ENCODE peak calls at places on chromosomes 5 and 9, in ten cellular contexts. One of them, this sample, is unnamed.

GRCh38 chr5:125160787-125161502 is 414.5 kb upstream of the ZNF608 start:
- DNase-seq in heart right ventricle: no peak
- DNase-seq in tibial artery: no peak
- DNase-seq in AG04449: no peak
- DNase-seq in AG10803: no peak
- DNase-seq in WERI-Rb-1: peak; percentile 96
- DNase-seq in lower leg skin: no peak
- DNase-seq in cardiac muscle cell: peak; percentile 76
- DNase-seq in epithelial cell of esophagus: no peak
- DNase-seq in heart left ventricle: no peak
- DNase-seq in this sample: peak; percentile 16

GRCh38 chr9:113863345-113863744 is 12.8 kb upstream of the ZNF618 start:
- DNase-seq in heart right ventricle: no peak
- DNase-seq in tibial artery: no peak
- DNase-seq in AG04449: no peak
- DNase-seq in AG10803: no peak
- DNase-seq in WERI-Rb-1: no peak
- DNase-seq in lower leg skin: no peak
- DNase-seq in cardiac muscle cell: no peak
- DNase-seq in epithelial cell of esophagus: no peak
- DNase-seq in heart left ventricle: no peak
- DNase-seq in this sample: no peak

GRCh38 chr5:434443-435146 is 8.4 kb upstream of the EXOC3 start:
- DNase-seq in heart right ventricle: no peak
- DNase-seq in tibial artery: peak; percentile 15
- DNase-seq in AG04449: no peak
- DNase-seq in AG10803: no peak
- DNase-seq in WERI-Rb-1: no peak
- DNase-seq in lower leg skin: no peak
- DNase-seq in cardiac muscle cell: no peak
- DNase-seq in epithelial cell of esophagus: no peak
- DNase-seq in heart left ventricle: no peak
- DNase-seq in this sample: no peak

GRCh38 chr5:81506900-81507588 is 113.1 kb upstream of the ACOT12 start:
- DNase-seq in heart right ventricle: peak; percentile 80
- DNase-seq in tibial artery: peak; percentile 71
- DNase-seq in AG04449: peak; percentile 71
- DNase-seq in AG10803: peak; percentile 90
- DNase-seq in WERI-Rb-1: peak; percentile 59
- DNase-seq in lower leg skin: peak; percentile 58
- DNase-seq in cardiac muscle cell: peak; percentile 86
- DNase-seq in epithelial cell of esophagus: peak; percentile 80
- DNase-seq in heart left ventricle: peak; percentile 66
- DNase-seq in this sample: peak; percentile 72

GRCh38 chr5:136035837-136036236 is 7.0 kb downstream of the TGFBI start:
- DNase-seq in heart right ventricle: no peak
- DNase-seq in tibial artery: peak; percentile 18
- DNase-seq in AG04449: no peak
- DNase-seq in AG10803: no peak
- DNase-seq in WERI-Rb-1: no peak
- DNase-seq in lower leg skin: no peak
- DNase-seq in cardiac muscle cell: no peak
- DNase-seq in epithelial cell of esophagus: no peak
- DNase-seq in heart left ventricle: no peak
- DNase-seq in this sample: peak; percentile 10

GRCh38 chr5:107772418-107773310 is 101.9 kb upstream of the EFNA5 start:
- DNase-seq in heart right ventricle: peak; percentile 21
- DNase-seq in tibial artery: no peak
- DNase-seq in AG04449: no peak
- DNase-seq in AG10803: no peak
- DNase-seq in WERI-Rb-1: no peak
- DNase-seq in lower leg skin: no peak
- DNase-seq in cardiac muscle cell: peak; percentile 20
- DNase-seq in epithelial cell of esophagus: peak; percentile 53
- DNase-seq in heart left ventricle: peak; percentile 22
- DNase-seq in this sample: no peak

GRCh38 chr5:10637944-10638343 is 74.1 kb downstream of the ANKRD33B start:
- DNase-seq in heart right ventricle: no peak
- DNase-seq in tibial artery: no peak
- DNase-seq in AG04449: no peak
- DNase-seq in AG10803: no peak
- DNase-seq in WERI-Rb-1: no peak
- DNase-seq in lower leg skin: no peak
- DNase-seq in cardiac muscle cell: no peak
- DNase-seq in epithelial cell of esophagus: no peak
- DNase-seq in heart left ventricle: no peak
- DNase-seq in this sample: no peak

GRCh38 chr5:105954341-105954740 is 1716.4 kb downstream of the EFNA5 start:
- DNase-seq in heart right ventricle: no peak
- DNase-seq in tibial artery: no peak
- DNase-seq in AG04449: no peak
- DNase-seq in AG10803: no peak
- DNase-seq in WERI-Rb-1: no peak
- DNase-seq in lower leg skin: no peak
- DNase-seq in cardiac muscle cell: no peak
- DNase-seq in epithelial cell of esophagus: peak; percentile 2
- DNase-seq in heart left ventricle: no peak
- DNase-seq in this sample: no peak

GRCh38 chr5:80990971-80991370 is 30.8 kb downstream of the RASGRF2 start:
- DNase-seq in heart right ventricle: no peak
- DNase-seq in tibial artery: no peak
- DNase-seq in AG04449: no peak
- DNase-seq in AG10803: no peak
- DNase-seq in WERI-Rb-1: no peak
- DNase-seq in lower leg skin: no peak
- DNase-seq in cardiac muscle cell: no peak
- DNase-seq in epithelial cell of esophagus: peak; percentile 87
- DNase-seq in heart left ventricle: no peak
- DNase-seq in this sample: no peak

GRCh38 chr5:82522912-82523311 is 244.8 kb upstream of the RPS23 start:
- DNase-seq in heart right ventricle: no peak
- DNase-seq in tibial artery: no peak
- DNase-seq in AG04449: no peak
- DNase-seq in AG10803: no peak
- DNase-seq in WERI-Rb-1: no peak
- DNase-seq in lower leg skin: no peak
- DNase-seq in cardiac muscle cell: no peak
- DNase-seq in epithelial cell of esophagus: no peak
- DNase-seq in heart left ventricle: no peak
- DNase-seq in this sample: no peak

GRCh38 chr5:121949885-121950284 is 11.9 kb upstream of the SRFBP1 start:
- DNase-seq in heart right ventricle: peak; percentile 16
- DNase-seq in tibial artery: no peak
- DNase-seq in AG04449: no peak
- DNase-seq in AG10803: peak; percentile 62
- DNase-seq in WERI-Rb-1: peak; percentile 46
- DNase-seq in lower leg skin: no peak
- DNase-seq in cardiac muscle cell: peak; percentile 72
- DNase-seq in epithelial cell of esophagus: peak; percentile 68
- DNase-seq in heart left ventricle: no peak
- DNase-seq in this sample: no peak

GRCh38 chr9:125190371-125190801 is 783 bp upstream of the PPP6C start:
- DNase-seq in heart right ventricle: no peak
- DNase-seq in tibial artery: no peak
- DNase-seq in AG04449: no peak
- DNase-seq in AG10803: no peak
- DNase-seq in WERI-Rb-1: no peak
- DNase-seq in lower leg skin: no peak
- DNase-seq in cardiac muscle cell: peak; percentile 4
- DNase-seq in epithelial cell of esophagus: no peak
- DNase-seq in heart left ventricle: no peak
- DNase-seq in this sample: no peak

GRCh38 chr9:138053996-138054752 is 176.6 kb downstream of the CACNA1B start:
- DNase-seq in heart right ventricle: no peak
- DNase-seq in tibial artery: no peak
- DNase-seq in AG04449: no peak
- DNase-seq in AG10803: no peak
- DNase-seq in WERI-Rb-1: peak; percentile 4
- DNase-seq in lower leg skin: no peak
- DNase-seq in cardiac muscle cell: no peak
- DNase-seq in epithelial cell of esophagus: no peak
- DNase-seq in heart left ventricle: no peak
- DNase-seq in this sample: no peak

GRCh38 chr5:28809811-28810750 is 1771.7 kb upstream of the CDH9 start:
- DNase-seq in heart right ventricle: no peak
- DNase-seq in tibial artery: no peak
- DNase-seq in AG04449: no peak
- DNase-seq in AG10803: no peak
- DNase-seq in WERI-Rb-1: no peak
- DNase-seq in lower leg skin: no peak
- DNase-seq in cardiac muscle cell: no peak
- DNase-seq in epithelial cell of esophagus: no peak
- DNase-seq in heart left ventricle: no peak
- DNase-seq in this sample: no peak

DNA sequence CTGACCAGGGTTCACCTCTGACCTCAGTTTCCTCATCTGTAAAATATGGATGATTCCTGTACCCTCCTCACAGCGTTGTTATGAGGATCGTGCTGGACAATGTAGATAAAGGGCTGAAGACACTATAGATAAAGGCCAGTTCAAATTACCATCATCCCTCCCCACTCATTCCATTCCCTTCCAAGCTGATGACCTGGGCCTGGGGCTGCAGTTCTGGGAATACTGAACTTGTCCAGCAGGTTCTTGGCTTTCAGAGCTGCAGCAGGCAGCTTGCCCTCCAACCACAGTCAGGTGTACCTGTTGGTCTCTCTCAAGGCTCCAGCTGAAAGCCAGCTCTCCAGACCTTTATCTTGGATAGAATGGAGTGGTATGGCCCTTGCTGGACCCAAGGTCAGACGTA is 92.5 kb downstream of the PCDH1 start:
- DNase-seq in heart right ventricle: no peak
- DNase-seq in tibial artery: no peak
- DNase-seq in AG04449: no peak
- DNase-seq in AG10803: no peak
- DNase-seq in WERI-Rb-1: no peak
- DNase-seq in lower leg skin: no peak
- DNase-seq in cardiac muscle cell: no peak
- DNase-seq in epithelial cell of esophagus: no peak
- DNase-seq in heart left ventricle: no peak
- DNase-seq in this sample: no peak
- TF ChIP-seq CTCF in heart right ventricle: no peak
- TF ChIP-seq CTCF in tibial artery: no peak
- TF ChIP-seq CTCF in AG04449: no peak
- TF ChIP-seq CTCF in AG10803: no peak
- TF ChIP-seq CTCF in WERI-Rb-1: no peak
- TF ChIP-seq CTCF in lower leg skin: no peak
- TF ChIP-seq CTCF in cardiac muscle cell: no peak
- TF ChIP-seq CTCF in epithelial cell of esophagus: no peak
- TF ChIP-seq CTCF in heart left ventricle: no peak
- TF ChIP-seq CTCF in this sample: no peak

DNA sequence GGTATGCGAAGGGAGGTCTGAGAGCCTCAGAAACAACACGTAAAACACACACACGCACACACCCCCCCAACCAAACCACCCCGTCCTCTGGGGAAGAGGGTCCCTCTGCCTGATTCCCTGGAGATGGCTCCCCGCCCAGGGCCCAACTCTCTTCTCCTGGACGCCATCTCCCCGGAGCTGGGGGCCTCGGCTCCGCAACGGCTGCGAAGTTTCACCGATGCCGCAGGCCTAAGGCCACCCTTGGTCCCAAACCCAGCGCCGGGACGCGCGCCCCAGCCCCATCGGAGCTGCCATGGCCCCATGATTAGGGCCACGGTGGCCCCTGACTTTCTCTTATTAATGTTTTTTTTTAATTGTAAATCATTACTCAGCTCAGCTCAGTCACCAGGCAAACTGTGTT is 181.4 kb upstream of the TBCA start:
- DNase-seq in heart right ventricle: no peak
- DNase-seq in tibial artery: no peak
- DNase-seq in AG04449: no peak
- DNase-seq in AG10803: no peak
- DNase-seq in WERI-Rb-1: no peak
- DNase-seq in lower leg skin: no peak
- DNase-seq in cardiac muscle cell: no peak
- DNase-seq in epithelial cell of esophagus: no peak
- DNase-seq in heart left ventricle: no peak
- DNase-seq in this sample: no peak
- H3K4me3 ChIP-seq in heart right ventricle: no peak overlapping the region
- H3K4me3 ChIP-seq in tibial artery: no peak overlapping the region
- H3K4me3 ChIP-seq in AG04449: no peak overlapping the region
- H3K4me3 ChIP-seq in AG10803: no peak overlapping the region
- H3K4me3 ChIP-seq in WERI-Rb-1: no peak overlapping the region
- H3K4me3 ChIP-seq in lower leg skin: no peak overlapping the region
- H3K4me3 ChIP-seq in cardiac muscle cell: peak overlapping the region; percentile 13
- H3K4me3 ChIP-seq in epithelial cell of esophagus: no peak overlapping the region
- H3K4me3 ChIP-seq in heart left ventricle: no peak overlapping the region
- H3K4me3 ChIP-seq in this sample: no peak overlapping the region

DNA sequence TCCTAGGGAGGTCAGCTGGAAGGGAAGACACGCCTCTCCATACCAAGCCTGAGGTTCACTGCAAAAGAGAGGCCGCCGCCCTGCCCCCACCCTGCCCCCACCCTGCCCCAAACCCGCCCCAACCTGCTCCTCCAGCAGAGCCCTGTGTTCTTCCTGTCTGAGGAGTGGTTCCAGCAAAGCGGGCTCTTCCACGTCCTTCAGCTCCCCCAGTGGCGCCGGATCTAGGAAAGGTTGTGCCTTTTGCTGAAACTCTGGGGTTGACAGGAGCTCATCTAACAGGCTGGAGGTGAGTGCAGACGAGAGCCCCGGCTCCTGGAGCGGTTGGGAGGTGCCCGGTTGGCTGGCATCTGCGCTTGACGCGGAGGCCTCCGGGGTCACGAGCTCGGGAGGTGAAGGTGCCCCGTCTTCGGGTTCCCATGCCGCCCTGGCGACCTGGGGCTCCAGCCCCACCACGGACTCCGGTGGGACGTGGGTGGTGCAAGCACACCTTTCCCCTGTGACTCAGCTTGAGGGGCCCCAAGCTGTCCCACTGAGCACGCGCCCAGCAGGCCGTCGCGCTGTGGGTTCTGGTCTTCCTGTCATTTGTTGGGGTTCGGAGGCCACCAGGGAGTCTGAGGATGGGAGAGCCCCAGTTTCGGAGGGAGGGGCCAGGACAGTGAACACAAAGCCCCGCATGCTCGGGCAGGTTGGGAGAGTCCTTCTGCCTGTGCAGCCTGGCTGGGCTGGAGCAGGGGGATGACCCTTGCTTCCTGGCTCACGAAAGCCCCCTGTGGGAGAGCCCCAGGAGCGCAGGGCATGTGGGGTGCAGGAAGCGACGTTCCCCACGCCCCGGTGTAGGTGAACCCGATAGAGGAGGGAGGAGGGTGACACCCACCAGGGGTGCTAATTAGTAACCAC is 1467.1 kb downstream of the FOXD4L5 start:
- DNase-seq in heart right ventricle: peak; percentile 31
- DNase-seq in tibial artery: peak; percentile 42
- DNase-seq in AG04449: no peak
- DNase-seq in AG10803: peak; percentile 3
- DNase-seq in WERI-Rb-1: peak; percentile 33
- DNase-seq in lower leg skin: peak; percentile 72
- DNase-seq in cardiac muscle cell: peak; percentile 15
- DNase-seq in epithelial cell of esophagus: no peak
- DNase-seq in heart left ventricle: peak; percentile 52
- DNase-seq in this sample: peak; percentile 31
- TF ChIP-seq CTCF in heart right ventricle: no peak
- TF ChIP-seq CTCF in tibial artery: no peak
- TF ChIP-seq CTCF in AG04449: no peak
- TF ChIP-seq CTCF in AG10803: no peak
- TF ChIP-seq CTCF in WERI-Rb-1: no peak
- TF ChIP-seq CTCF in lower leg skin: no peak
- TF ChIP-seq CTCF in cardiac muscle cell: no peak
- TF ChIP-seq CTCF in epithelial cell of esophagus: no peak
- TF ChIP-seq CTCF in heart left ventricle: no peak
- TF ChIP-seq CTCF in this sample: no peak

GRCh38 chr5:180352976-180353225 is 235 bp downstream of the GFPT2 start:
- DNase-seq in heart right ventricle: no peak
- DNase-seq in tibial artery: no peak
- DNase-seq in AG04449: no peak
- DNase-seq in AG10803: no peak
- DNase-seq in WERI-Rb-1: no peak
- DNase-seq in lower leg skin: no peak
- DNase-seq in cardiac muscle cell: no peak
- DNase-seq in epithelial cell of esophagus: no peak
- DNase-seq in heart left ventricle: no peak
- DNase-seq in this sample: no peak
- H3K4me3 ChIP-seq in heart right ventricle: peak overlapping the region; percentile 65
- H3K4me3 ChIP-seq in tibial artery: peak overlapping the region; percentile 89
- H3K4me3 ChIP-seq in AG04449: peak overlapping the region; percentile 68
- H3K4me3 ChIP-seq in AG10803: peak overlapping the region; percentile 78
- H3K4me3 ChIP-seq in WERI-Rb-1: peak overlapping the region; percentile 65
- H3K4me3 ChIP-seq in lower leg skin: peak overlapping the region; percentile 41
- H3K4me3 ChIP-seq in cardiac muscle cell: peak overlapping the region; percentile 89
- H3K4me3 ChIP-seq in epithelial cell of esophagus: no peak overlapping the region
- H3K4me3 ChIP-seq in heart left ventricle: peak overlapping the region; percentile 49
- H3K4me3 ChIP-seq in this sample: peak overlapping the region; percentile 72

This sample was measured in uterus.